ENCODE peak calls at places on chromosomes 4 and X, in six cellular contexts. G is fibroblast of mammary gland, T is choroid plexus epithelial cell, A is K562, V is MM.1S, B is AG09309. D is an unnamed sample.

GRCh38 chr4:179110356-179110755 is 1668.1 kb upstream of the AGA start:
- DNase-seq in T (peak), A (no peak), G (peak), V (no peak), B (no peak), D (no peak)

GRCh38 chr4:154999950-155000578 is 208.4 kb upstream of the NPY2R start:
- DNase-seq in V (no peak), T (no peak), B (no peak), A (no peak), G (peak), D (no peak)

GRCh38 chr4:81807386-81807785 is 335.7 kb upstream of the RASGEF1B start:
- DNase-seq in G (no peak), T (no peak), V (no peak), A (no peak), B (no peak), D (no peak)

GRCh38 chrX:10011991-10012390 is 44.8 kb downstream of the CLDN34 start:
- DNase-seq in T (no peak), B (no peak), V (no peak), A (no peak), G (no peak), D (no peak)

GRCh38 chr4:71553605-71554004 is 214.8 kb downstream of the SLC4A4 start:
- DNase-seq in A (peak), V (no peak), B (peak), G (peak), T (peak), D (no peak)

GRCh38 chr4:117455088-117455487 is 369.7 kb upstream of the TRAM1L1 start:
- DNase-seq in G (no peak), B (no peak), T (no peak), V (no peak), A (no peak), D (no peak)

GRCh38 chr4:100593933-100594332 is 76.1 kb upstream of the EMCN start:
- DNase-seq in T (no peak), A (no peak), B (no peak), G (no peak), V (no peak), D (no peak)

GRCh38 chrX:31629195-31629594 is 557.4 kb upstream of the FTHL17 start:
- DNase-seq in A (no peak), V (no peak), B (no peak), T (no peak), G (no peak), D (no peak)

GRCh38 chr4:162497564-162498167 is 333.9 kb upstream of the FSTL5 start:
- DNase-seq in B (peak), A (peak), V (peak), G (peak), T (peak), D (no peak)

GRCh38 chr4:119632216-119632615 is 3.6 kb upstream of the PDE5A start:
- DNase-seq in A (no peak), B (no peak), V (no peak), T (peak), G (peak), D (no peak)

GRCh38 chr4:173835863-173836262 is 305.8 kb upstream of the HAND2 start:
- DNase-seq in G (peak), V (no peak), A (no peak), B (peak), T (peak), D (no peak)

GRCh38 chr4:576991-577498 is 950 bp upstream of the TMEM271 start:
- DNase-seq in G (no peak), A (no peak), B (no peak), T (no peak), V (no peak), D (no peak)

GRCh38 chrX:80879916-80880315 is 70.2 kb upstream of the BRWD3 start:
- DNase-seq in B (peak), V (no peak), G (no peak), A (no peak), T (no peak), D (no peak)

GRCh38 chr4:121951570-121952110 is at the start of gene TRPC3:
- DNase-seq in A (peak), T (peak), V (no peak), G (no peak), B (no peak), D (no peak)

GRCh38 chr4:183960912-183961569 is 55.9 kb downstream of the STOX2 start:
- DNase-seq in B (no peak), V (no peak), A (no peak), T (no peak), G (no peak), D (no peak)

GRCh38 chr4:186946682-186947294 is 223.1 kb upstream of the FAT1 start:
- DNase-seq in T (peak), G (peak), V (no peak), A (peak), B (no peak), D (no peak)

GRCh38 chrX:138711399-138712347 is at the start of gene FGF13:
- DNase-seq in V (peak), G (peak), A (no peak), B (no peak), T (no peak), D (peak)

GRCh38 chr4:159516556-159516955 is 413.7 kb downstream of the RAPGEF2 start:
- DNase-seq in V (no peak), T (peak), A (no peak), B (peak), G (peak), D (no peak)

GRCh38 chr4:155758500-155759371 is at the start of gene GUCY1B1:
- DNase-seq in V (peak), A (peak), G (peak), T (peak), B (peak), D (peak)

DNA sequence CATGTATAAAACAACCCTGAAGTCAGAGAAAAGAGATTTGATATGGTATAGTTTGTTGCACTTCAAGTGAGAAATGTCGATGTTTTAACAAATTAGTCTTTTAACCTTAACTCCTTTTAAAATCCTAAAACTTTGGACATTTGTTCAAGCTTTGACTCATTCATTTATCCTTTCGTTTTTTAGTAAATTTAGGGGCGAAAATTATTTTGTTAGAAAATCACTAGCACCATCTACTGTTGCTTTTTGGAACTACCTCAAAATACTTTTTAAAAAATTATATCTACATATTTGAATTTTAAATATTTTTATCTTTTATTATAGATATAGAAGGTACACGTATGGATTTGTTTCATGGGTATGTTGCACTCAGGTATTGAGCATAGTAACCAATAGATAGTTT is 165.1 kb upstream of the POF1B start:
- DNase-seq in B (no peak), A (no peak), V (no peak), T (peak), G (peak), D (no peak)
- H3K4me3 ChIP-seq in B (no peak), A (no peak), V (no peak), T (no peak), G (no peak), D (no peak)

GRCh38 chrX:123277347-123277746 is 93.3 kb downstream of the GRIA3 start:
- DNase-seq in B (no peak), G (no peak), V (no peak), T (no peak), A (no peak), D (no peak)
- H3K4me3 ChIP-seq in B (no peak), G (no peak), V (no peak), T (no peak), A (no peak), D (no peak)

DNA sequence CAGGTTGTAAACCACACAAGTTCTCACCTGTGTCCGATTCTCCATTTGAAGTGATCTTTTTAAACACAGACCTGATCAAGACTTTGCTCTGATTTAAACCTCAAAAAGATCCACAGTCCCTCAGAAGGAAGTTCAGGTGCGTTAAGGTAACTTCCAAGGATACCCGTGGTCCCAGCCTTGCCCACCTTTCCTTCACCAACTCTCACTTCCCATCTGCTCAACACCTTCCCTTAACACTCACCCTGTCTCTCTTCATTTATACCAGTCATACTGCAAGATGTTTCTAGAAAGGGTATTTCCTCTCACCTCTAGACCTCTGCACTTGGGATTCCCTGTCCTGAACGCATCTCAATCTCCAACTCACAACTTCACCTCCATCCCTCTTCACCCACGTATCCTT is 49.9 kb downstream of the ADGRA3 start:
- DNase-seq in B (no peak), G (no peak), A (no peak), V (no peak), T (no peak), D (no peak)
- H3K4me3 ChIP-seq in B (no peak), G (no peak), A (no peak), V (no peak), T (no peak), D (no peak)

GRCh38 chr4:6246170-6246634 is 23.4 kb upstream of the WFS1 start:
- DNase-seq in V (no peak), A (no peak), G (no peak), T (no peak), B (no peak), D (no peak)
- H3K4me3 ChIP-seq in V (no peak), A (no peak), G (no peak), T (no peak), B (no peak), D (peak)

DNA sequence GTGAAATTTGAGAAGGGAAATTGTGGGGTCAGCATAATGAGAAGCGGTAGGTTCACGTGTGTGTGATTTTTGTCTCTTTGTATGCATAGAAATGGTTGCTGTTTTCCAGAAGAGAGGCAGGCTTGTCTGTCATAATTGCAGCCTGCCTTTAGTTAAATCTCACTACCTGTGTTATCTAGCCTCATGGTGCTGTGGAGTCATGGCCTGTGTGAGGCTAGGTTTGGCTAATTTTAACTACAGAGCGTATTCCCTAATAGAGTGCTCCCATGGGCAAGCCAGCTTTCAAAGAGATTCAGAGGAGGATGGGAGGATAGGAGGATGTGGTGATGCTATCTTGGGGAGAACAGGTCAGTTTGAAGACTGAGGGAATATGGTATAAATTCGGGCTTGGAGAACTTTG is 23.6 kb downstream of the UPRT start:
- DNase-seq in T (no peak), A (no peak), B (no peak), V (no peak), G (no peak), D (no peak)
- H3K4me3 ChIP-seq in T (no peak), A (no peak), B (no peak), V (no peak), G (no peak), D (no peak)

GRCh38 chr4:55635760-55636621 is at the start of gene NMU:
- DNase-seq in A (peak), V (peak), G (peak), B (no peak), T (no peak), D (no peak)

GRCh38 chr4:55634417-55635128 is 1.5 kb downstream of the NMU start:
- DNase-seq in B (no peak), V (no peak), T (no peak), G (no peak), A (no peak), D (no peak)

GRCh38 chr4:55637272-55637820 is 1.2 kb upstream of the NMU start:
- DNase-seq in T (no peak), B (no peak), A (peak), G (no peak), V (no peak), D (no peak)

GRCh38 chr4:55635282-55635681 is 816 bp downstream of the NMU start:
- DNase-seq in B (no peak), A (peak), V (no peak), G (no peak), T (no peak), D (no peak)

GRCh38 chr4:55636622-55636999 is 513 bp upstream of the NMU start:
- DNase-seq in V (no peak), T (peak), A (no peak), G (no peak), B (no peak), D (no peak)
- H3K4me3 ChIP-seq in V (peak), T (peak), A (peak), G (peak), B (no peak), D (peak)

GRCh38 chr4:51836531-51836930 is 6.4 kb upstream of the DCUN1D4 start:
- DNase-seq in G (peak), A (peak), B (no peak), T (peak), V (no peak), D (no peak)
- H3K4me3 ChIP-seq in G (no peak), A (no peak), B (no peak), T (no peak), V (no peak), D (no peak)

DNA sequence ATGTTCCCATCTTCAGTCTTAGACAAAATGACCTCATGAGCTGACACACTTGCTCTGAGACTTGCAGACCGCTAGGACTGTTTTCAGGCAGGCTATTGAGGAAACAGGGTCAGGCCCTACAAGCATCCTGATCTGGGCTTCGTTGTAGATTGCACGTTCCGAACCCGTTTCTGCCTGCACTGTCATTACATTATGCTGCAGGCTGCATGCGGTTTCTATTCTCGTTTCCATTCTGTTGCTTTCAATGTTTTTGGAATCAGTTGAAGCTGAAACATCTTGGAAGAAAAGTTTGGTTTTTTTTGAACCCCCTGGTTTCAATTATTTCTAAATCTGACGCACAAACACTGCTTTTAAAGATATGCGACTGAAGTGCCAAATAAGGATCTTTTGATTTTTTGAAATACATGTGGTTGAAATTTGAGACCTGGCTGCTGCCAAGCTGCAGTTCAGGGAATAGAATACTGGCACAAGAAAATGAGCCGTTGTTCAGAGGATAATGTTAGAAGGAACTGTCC is 716.1 kb upstream of the INTU start:
- DNase-seq in T (peak), V (no peak), G (peak), B (peak), A (peak), D (no peak)
- H3K4me3 ChIP-seq in T (peak), V (no peak), G (peak), B (peak), A (no peak), D (no peak)